ENCODE peak calls at places on chromosomes 13 and 19, in six cellular contexts. One of them, this sample, is unnamed.
A peak's percentile ranks its signal among the peaks of the same experiment; 100 is the strongest.

GRCh38 chr13:64546371-64546770 is 2683.8 kb downstream of the PCDH9 start:
- DNase-seq in A549: no peak
- DNase-seq in trophoblast cell: no peak
- DNase-seq in H9: no peak
- DNase-seq in GM23338: no peak
- DNase-seq in IMR-90: no peak
- DNase-seq in this sample: no peak

GRCh38 chr19:50205681-50206138 is 2.3 kb downstream of the MYH14 start:
- DNase-seq in A549: no peak
- DNase-seq in trophoblast cell: no peak
- DNase-seq in H9: peak; percentile 59
- DNase-seq in GM23338: peak; percentile 72
- DNase-seq in IMR-90: no peak
- DNase-seq in this sample: no peak

GRCh38 chr13:30334663-30335386 is 27.5 kb upstream of the KATNAL1 start:
- DNase-seq in A549: peak; percentile 44
- DNase-seq in trophoblast cell: peak; percentile 81
- DNase-seq in H9: peak; percentile 43
- DNase-seq in GM23338: peak; percentile 82
- DNase-seq in IMR-90: peak; percentile 4
- DNase-seq in this sample: no peak

GRCh38 chr19:7340959-7341837 is 7.5 kb upstream of the ARHGEF18 start:
- DNase-seq in A549: peak; percentile 69
- DNase-seq in trophoblast cell: peak; percentile 91
- DNase-seq in H9: peak; percentile 89
- DNase-seq in GM23338: peak; percentile 94
- DNase-seq in IMR-90: peak; percentile 64
- DNase-seq in this sample: peak; percentile 25

GRCh38 chr19:30864460-30865215 is 484.6 kb downstream of the TSHZ3 start:
- DNase-seq in A549: no peak
- DNase-seq in trophoblast cell: no peak
- DNase-seq in H9: peak; percentile 7
- DNase-seq in GM23338: no peak
- DNase-seq in IMR-90: no peak
- DNase-seq in this sample: no peak

GRCh38 chr19:36152061-36152885 is at the start of gene COX7A1:
- DNase-seq in A549: no peak
- DNase-seq in trophoblast cell: peak; percentile 36
- DNase-seq in H9: no peak
- DNase-seq in GM23338: peak; percentile 69
- DNase-seq in IMR-90: no peak
- DNase-seq in this sample: no peak

GRCh38 chr13:111005808-111006494 is 91.1 kb upstream of the ANKRD10 start:
- DNase-seq in A549: no peak
- DNase-seq in trophoblast cell: no peak
- DNase-seq in H9: no peak
- DNase-seq in GM23338: no peak
- DNase-seq in IMR-90: peak; percentile 43
- DNase-seq in this sample: no peak

GRCh38 chr13:44306401-44307192 is 67.0 kb upstream of the SERP2 start:
- DNase-seq in A549: peak; percentile 94
- DNase-seq in trophoblast cell: peak; percentile 18
- DNase-seq in H9: peak; percentile 60
- DNase-seq in GM23338: peak; percentile 62
- DNase-seq in IMR-90: peak; percentile 99
- DNase-seq in this sample: no peak

GRCh38 chr13:49292742-49293498 is 45.2 kb downstream of the CDADC1 start:
- DNase-seq in A549: no peak
- DNase-seq in trophoblast cell: no peak
- DNase-seq in H9: no peak
- DNase-seq in GM23338: no peak
- DNase-seq in IMR-90: peak; percentile 96
- DNase-seq in this sample: no peak

GRCh38 chr19:15962319-15962718 is 13.5 kb downstream of the OR10H4 start:
- DNase-seq in A549: no peak
- DNase-seq in trophoblast cell: peak; percentile 30
- DNase-seq in H9: no peak
- DNase-seq in GM23338: no peak
- DNase-seq in IMR-90: no peak
- DNase-seq in this sample: no peak

GRCh38 chr13:41613984-41614581 is 156.7 kb downstream of the RGCC start:
- DNase-seq in A549: no peak
- DNase-seq in trophoblast cell: peak; percentile 68
- DNase-seq in H9: no peak
- DNase-seq in GM23338: no peak
- DNase-seq in IMR-90: peak; percentile 96
- DNase-seq in this sample: no peak

GRCh38 chr19:30163663-30164062 is 208.5 kb upstream of the ZNF536 start:
- DNase-seq in A549: no peak
- DNase-seq in trophoblast cell: no peak
- DNase-seq in H9: no peak
- DNase-seq in GM23338: no peak
- DNase-seq in IMR-90: no peak
- DNase-seq in this sample: no peak

GRCh38 chr19:12064266-12065099 is at the start of gene ZNF844:
- DNase-seq in A549: no peak
- DNase-seq in trophoblast cell: peak; percentile 92
- DNase-seq in H9: peak; percentile 97
- DNase-seq in GM23338: peak; percentile 97
- DNase-seq in IMR-90: peak; percentile 81
- DNase-seq in this sample: no peak

GRCh38 chr19:58400916-58401824 is 5.7 kb downstream of the RNF225 start:
- DNase-seq in A549: peak; percentile 100
- DNase-seq in trophoblast cell: peak; percentile 100
- DNase-seq in H9: peak; percentile 100
- DNase-seq in GM23338: peak; percentile 99
- DNase-seq in IMR-90: peak; percentile 99
- DNase-seq in this sample: peak; percentile 97

GRCh38 chr19:6516018-6516658 is 14.0 kb upstream of the TUBB4A start:
- DNase-seq in A549: peak; percentile 96
- DNase-seq in trophoblast cell: peak; percentile 87
- DNase-seq in H9: peak; percentile 99
- DNase-seq in GM23338: peak; percentile 100
- DNase-seq in IMR-90: peak; percentile 72
- DNase-seq in this sample: peak; percentile 77

GRCh38 chr19:5974721-5975387 is 3.1 kb downstream of the RANBP3 start:
- DNase-seq in A549: no peak
- DNase-seq in trophoblast cell: no peak
- DNase-seq in H9: no peak
- DNase-seq in GM23338: no peak
- DNase-seq in IMR-90: peak; percentile 35
- DNase-seq in this sample: no peak

GRCh38 chr13:35926859-35927530 is 204.2 kb downstream of the DCLK1 start:
- DNase-seq in A549: no peak
- DNase-seq in trophoblast cell: peak; percentile 42
- DNase-seq in H9: no peak
- DNase-seq in GM23338: no peak
- DNase-seq in IMR-90: peak; percentile 30
- DNase-seq in this sample: no peak

GRCh38 chr13:88124142-88124541 is 453.0 kb downstream of the SLITRK5 start:
- DNase-seq in A549: no peak
- DNase-seq in trophoblast cell: no peak
- DNase-seq in H9: no peak
- DNase-seq in GM23338: peak; percentile 52
- DNase-seq in IMR-90: no peak
- DNase-seq in this sample: no peak

GRCh38 chr19:51531349-51532315 is at the start of gene SIGLEC6:
- DNase-seq in A549: no peak
- DNase-seq in trophoblast cell: peak; percentile 42
- DNase-seq in H9: no peak
- DNase-seq in GM23338: peak; percentile 65
- DNase-seq in IMR-90: no peak
- DNase-seq in this sample: no peak

GRCh38 chr19:39641773-39642172 is 13.9 kb upstream of the LGALS16 start:
- DNase-seq in A549: peak; percentile 34
- DNase-seq in trophoblast cell: no peak
- DNase-seq in H9: no peak
- DNase-seq in GM23338: no peak
- DNase-seq in IMR-90: no peak
- DNase-seq in this sample: no peak

GRCh38 chr19:17183858-17184271 is 31.3 kb upstream of the USE1 start:
- DNase-seq in A549: no peak
- DNase-seq in trophoblast cell: no peak
- DNase-seq in H9: no peak
- DNase-seq in GM23338: no peak
- DNase-seq in IMR-90: no peak
- DNase-seq in this sample: no peak

GRCh38 chr19:355134-355533 is 10.5 kb upstream of the MIER2 start:
- DNase-seq in A549: no peak
- DNase-seq in trophoblast cell: no peak
- DNase-seq in H9: no peak
- DNase-seq in GM23338: no peak
- DNase-seq in IMR-90: no peak
- DNase-seq in this sample: no peak

GRCh38 chr13:106449096-106449495 is 86.4 kb downstream of the EFNB2 start:
- DNase-seq in A549: no peak
- DNase-seq in trophoblast cell: no peak
- DNase-seq in H9: no peak
- DNase-seq in GM23338: no peak
- DNase-seq in IMR-90: no peak
- DNase-seq in this sample: no peak

GRCh38 chr13:43339843-43340550 is 316.6 kb downstream of the DNAJC15 start:
- DNase-seq in A549: no peak
- DNase-seq in trophoblast cell: no peak
- DNase-seq in H9: no peak
- DNase-seq in GM23338: no peak
- DNase-seq in IMR-90: peak; percentile 41
- DNase-seq in this sample: no peak

GRCh38 chr13:113666324-113666660 is 727 bp upstream of the GRK1 start:
- DNase-seq in A549: no peak
- DNase-seq in trophoblast cell: no peak
- DNase-seq in H9: no peak
- DNase-seq in GM23338: no peak
- DNase-seq in IMR-90: no peak
- DNase-seq in this sample: no peak

DNA sequence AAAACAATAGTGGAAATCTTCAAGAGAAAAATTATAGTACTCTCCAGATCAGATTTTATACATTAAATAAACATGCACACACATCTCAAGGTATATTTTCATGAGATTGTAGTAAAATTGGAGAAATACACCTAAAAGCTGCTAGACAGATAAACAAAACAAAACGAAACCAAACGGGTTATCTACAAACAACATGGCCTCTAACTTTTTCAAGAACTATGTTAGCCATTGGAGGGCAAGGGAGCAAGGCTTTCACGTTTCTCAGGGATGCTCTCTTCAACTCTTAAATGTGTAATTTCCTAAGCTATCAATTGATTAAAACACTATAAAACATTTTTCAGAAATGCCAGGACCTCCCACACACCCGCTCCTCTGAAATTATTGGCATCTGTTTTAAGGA is 1262.4 kb upstream of the PCDH20 start:
- DNase-seq in A549: peak; percentile 9
- DNase-seq in trophoblast cell: no peak
- DNase-seq in H9: no peak
- DNase-seq in GM23338: no peak
- DNase-seq in IMR-90: no peak
- DNase-seq in this sample: no peak
- H3K4me2 ChIP-seq in A549: peak overlapping the region; percentile 59
- H3K4me2 ChIP-seq in trophoblast cell: no peak overlapping the region
- H3K4me2 ChIP-seq in H9: no peak overlapping the region
- H3K4me2 ChIP-seq in GM23338: no peak overlapping the region
- H3K4me2 ChIP-seq in IMR-90: peak overlapping the region; percentile 44
- H3K4me2 ChIP-seq in this sample: no peak overlapping the region

DNA sequence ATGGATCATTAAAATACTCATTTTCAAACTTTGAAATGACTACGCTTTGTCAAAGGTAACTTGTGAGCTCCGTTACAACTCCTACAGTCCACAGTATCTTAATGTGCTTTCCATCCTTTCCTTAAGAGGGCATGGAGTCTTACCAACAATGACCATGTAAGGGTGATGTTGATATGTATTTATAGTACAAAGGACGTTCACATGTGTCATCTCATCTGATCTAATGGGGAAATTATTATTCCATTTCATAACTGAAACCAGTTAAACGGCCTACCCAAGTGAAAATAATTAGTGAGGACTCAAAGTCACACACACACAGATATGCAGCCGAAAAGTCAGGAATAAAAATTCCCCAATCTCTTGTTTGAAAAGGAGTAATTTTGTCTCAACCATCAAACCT is 9.6 kb downstream of the USP12 start:
- DNase-seq in A549: no peak
- DNase-seq in trophoblast cell: no peak
- DNase-seq in H9: no peak
- DNase-seq in GM23338: no peak
- DNase-seq in IMR-90: peak; percentile 35
- DNase-seq in this sample: no peak
- H3K4me2 ChIP-seq in A549: no peak overlapping the region
- H3K4me2 ChIP-seq in trophoblast cell: no peak overlapping the region
- H3K4me2 ChIP-seq in H9: no peak overlapping the region
- H3K4me2 ChIP-seq in GM23338: no peak overlapping the region
- H3K4me2 ChIP-seq in IMR-90: no peak overlapping the region
- H3K4me2 ChIP-seq in this sample: no peak overlapping the region

DNA sequence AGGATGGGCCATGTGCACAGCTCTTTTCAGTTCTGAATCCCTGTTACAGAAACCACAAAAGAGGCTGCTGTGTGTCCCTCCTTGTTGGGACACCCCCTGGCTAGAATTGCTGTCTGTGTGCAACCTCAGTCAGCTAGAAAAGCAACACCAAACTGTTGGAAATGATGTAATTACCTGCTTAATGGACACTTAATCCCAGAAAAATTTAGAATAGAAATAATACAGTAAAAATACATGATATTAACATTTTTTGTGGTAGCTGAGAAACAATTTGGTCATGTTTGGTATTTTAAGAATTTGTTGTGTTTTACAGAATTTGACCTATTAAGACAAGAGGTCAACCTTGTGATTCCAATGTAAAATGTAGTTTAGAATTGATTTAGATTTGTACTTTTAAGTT is 46.8 kb downstream of the FAM124A start:
- DNase-seq in A549: no peak
- DNase-seq in trophoblast cell: no peak
- DNase-seq in H9: peak; percentile 3
- DNase-seq in GM23338: no peak
- DNase-seq in IMR-90: peak; percentile 26
- DNase-seq in this sample: no peak
- H3K4me2 ChIP-seq in A549: no peak overlapping the region
- H3K4me2 ChIP-seq in trophoblast cell: no peak overlapping the region
- H3K4me2 ChIP-seq in H9: no peak overlapping the region
- H3K4me2 ChIP-seq in GM23338: no peak overlapping the region
- H3K4me2 ChIP-seq in IMR-90: no peak overlapping the region
- H3K4me2 ChIP-seq in this sample: no peak overlapping the region

GRCh38 chr13:27401210-27401609 is 23.2 kb upstream of the GTF3A start:
- DNase-seq in A549: no peak
- DNase-seq in trophoblast cell: peak; percentile 5
- DNase-seq in H9: no peak
- DNase-seq in GM23338: no peak
- DNase-seq in IMR-90: no peak
- DNase-seq in this sample: no peak
- H3K4me2 ChIP-seq in A549: no peak overlapping the region
- H3K4me2 ChIP-seq in trophoblast cell: no peak overlapping the region
- H3K4me2 ChIP-seq in H9: no peak overlapping the region
- H3K4me2 ChIP-seq in GM23338: no peak overlapping the region
- H3K4me2 ChIP-seq in IMR-90: no peak overlapping the region
- H3K4me2 ChIP-seq in this sample: peak overlapping the region; percentile 35

DNA sequence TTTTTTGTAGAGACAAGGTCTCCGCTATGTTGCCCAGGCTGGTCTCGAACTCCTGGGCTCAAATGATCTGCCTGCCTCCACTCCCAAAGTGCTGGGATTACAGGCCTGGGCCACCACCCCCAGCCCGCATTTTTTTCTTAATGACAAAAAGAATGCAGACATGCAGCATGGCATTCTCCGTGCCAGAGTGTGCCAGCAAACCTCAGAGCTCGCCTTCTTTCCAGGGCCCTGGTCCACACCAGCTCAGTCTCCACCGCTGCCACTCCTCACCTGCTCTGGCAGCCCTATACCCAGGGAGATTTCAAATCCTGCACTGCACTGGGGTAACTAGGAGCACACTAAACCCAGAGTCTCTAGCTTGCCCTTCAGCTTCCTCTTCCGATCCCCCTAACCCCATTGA is 41.7 kb downstream of the ZIC5 start:
- DNase-seq in A549: no peak
- DNase-seq in trophoblast cell: no peak
- DNase-seq in H9: no peak
- DNase-seq in GM23338: no peak
- DNase-seq in IMR-90: no peak
- DNase-seq in this sample: no peak
- H3K4me2 ChIP-seq in A549: no peak overlapping the region
- H3K4me2 ChIP-seq in trophoblast cell: no peak overlapping the region
- H3K4me2 ChIP-seq in H9: no peak overlapping the region
- H3K4me2 ChIP-seq in GM23338: no peak overlapping the region
- H3K4me2 ChIP-seq in IMR-90: no peak overlapping the region
- H3K4me2 ChIP-seq in this sample: no peak overlapping the region

This sample was measured in keratinocyte.